ENCODE peak calls at places on chromosome 1, in nine cellular contexts. P is NCI-H2029 treated with DMSO at 0.1 percent for 48 hours; L is stimulated activated CD8-positive, alpha-beta memory T cell treated with anti-CD3 and anti-CD28 coated beads, Interleukin-4, amount 100 ng/mL, for 1 hour; B is CD8-positive, alpha-beta T cell; J is adrenal gland; W is AG09309; E is Right ventricle myocardium superior; T is NCI-H446; S is NCI-H510A treated with DMSO at 0.1 percent for 48 hours. I is an unnamed sample.

GRCh38 chr1:52296345-52296744 is 69.7 kb downstream of the CC2D1B start:
- DNase-seq in P (peak), E (no peak), W (peak), L (no peak), S (peak), T (peak), B (no peak), J (peak), I (peak)

GRCh38 chr1:50300303-50300702 is 122.9 kb downstream of the DMRTA2 start:
- DNase-seq in L (no peak), P (no peak), S (no peak), J (no peak), B (no peak), W (no peak), T (peak), E (no peak), I (no peak)

GRCh38 chr1:19260211-19261138 is 8.9 kb downstream of the MRTO4 start:
- DNase-seq in W (peak), L (no peak), B (no peak), E (no peak), T (no peak), S (peak), J (no peak), P (no peak), I (no peak)

GRCh38 chr1:68954841-68955240 is 458.0 kb upstream of the DEPDC1 start:
- DNase-seq in W (no peak), P (peak), T (peak), J (no peak), E (no peak), B (no peak), S (peak), L (no peak), I (no peak)

GRCh38 chr1:55216078-55216477 is 914 bp upstream of the USP24 start:
- DNase-seq in P (no peak), T (no peak), E (no peak), L (no peak), B (no peak), S (no peak), J (no peak), W (no peak), I (no peak)

GRCh38 chr1:195939844-195940243 is 668.4 kb downstream of the KCNT2 start:
- DNase-seq in B (no peak), J (no peak), E (no peak), P (no peak), L (no peak), S (peak), T (peak), W (no peak), I (no peak)

GRCh38 chr1:170586321-170586855 is 54.4 kb downstream of the GORAB start:
- DNase-seq in T (peak), E (peak), L (no peak), J (no peak), P (no peak), W (peak), B (no peak), S (no peak), I (no peak)

GRCh38 chr1:178870944-178871343 is at the start of gene ANGPTL1:
- DNase-seq in P (no peak), S (no peak), B (no peak), E (no peak), J (no peak), W (no peak), L (no peak), T (no peak), I (no peak)

GRCh38 chr1:35460796-35461195 is 96.4 kb downstream of the KIAA0319L start:
- DNase-seq in P (no peak), S (no peak), T (no peak), E (no peak), J (no peak), L (no peak), B (no peak), W (no peak), I (peak)

GRCh38 chr1:32729254-32730046 is 26.9 kb upstream of the SYNC start:
- DNase-seq in T (no peak), S (no peak), P (no peak), J (no peak), B (no peak), E (no peak), L (no peak), W (no peak), I (peak)

GRCh38 chr1:13759072-13759471 is 59.1 kb downstream of the PRDM2 start:
- DNase-seq in B (no peak), S (no peak), T (no peak), J (no peak), P (no peak), E (no peak), L (no peak), W (no peak), I (no peak)

GRCh38 chr1:172497230-172497629 is 35.7 kb upstream of the SUCO start:
- DNase-seq in P (no peak), J (peak), E (no peak), B (no peak), T (no peak), L (no peak), S (no peak), W (peak), I (no peak)

GRCh38 chr1:59022199-59022598 is 238.4 kb upstream of the JUN start:
- DNase-seq in J (no peak), S (no peak), W (no peak), L (no peak), P (no peak), T (no peak), B (no peak), E (no peak), I (no peak)

GRCh38 chr1:82838066-82838465 is 1037.3 kb downstream of the ADGRL2 start:
- DNase-seq in E (no peak), L (no peak), J (no peak), B (no peak), P (no peak), S (no peak), T (no peak), W (no peak), I (no peak)

GRCh38 chr1:230281531-230281930 is 144.6 kb downstream of the PGBD5 start:
- DNase-seq in S (no peak), E (peak), B (no peak), P (no peak), L (no peak), W (no peak), J (no peak), T (no peak), I (no peak)

GRCh38 chr1:41379741-41380130 is 18.5 kb downstream of the FOXO6 start:
- DNase-seq in L (no peak), J (no peak), S (peak), P (peak), W (no peak), E (no peak), B (no peak), T (peak), I (no peak)

GRCh38 chr1:27807385-27807784 is 23.2 kb upstream of the PPP1R8 start:
- DNase-seq in S (no peak), W (no peak), P (no peak), B (no peak), E (no peak), T (no peak), L (no peak), J (no peak), I (no peak)

GRCh38 chr1:77494036-77494435 is 188.4 kb downstream of the ZZZ3 start:
- DNase-seq in J (no peak), B (no peak), S (no peak), P (no peak), W (no peak), T (no peak), E (no peak), L (no peak), I (no peak)

GRCh38 chr1:214902636-214903320 is 179.8 kb upstream of the KCNK2 start:
- DNase-seq in P (no peak), T (no peak), L (no peak), J (no peak), W (no peak), S (no peak), B (no peak), E (no peak), I (peak)

GRCh38 chr1:157691285-157691920 is 9.2 kb downstream of the FCRL3 start:
- DNase-seq in L (no peak), W (peak), J (no peak), S (peak), T (peak), E (no peak), P (peak), B (no peak), I (peak)

GRCh38 chr1:46248122-46248920 is 758 bp downstream of the RAD54L start:
- DNase-seq in P (peak), S (peak), B (no peak), L (no peak), T (peak), W (no peak), J (peak), E (peak), I (no peak)

GRCh38 chr1:203760506-203760905 is 4.5 kb upstream of the LAX1 start:
- DNase-seq in B (no peak), W (no peak), S (no peak), L (no peak), J (no peak), T (no peak), E (no peak), P (no peak), I (no peak)

GRCh38 chr1:204130178-204130577 is 21.7 kb downstream of the ETNK2 start:
- DNase-seq in T (peak), E (no peak), W (no peak), S (no peak), P (no peak), J (peak), B (no peak), L (no peak), I (no peak)

GRCh38 chr1:22780696-22781095 is 70.1 kb downstream of the EPHB2 start:
- DNase-seq in B (no peak), W (no peak), L (no peak), J (peak), E (no peak), T (peak), P (no peak), S (no peak), I (no peak)